ENCODE peak calls at places on chromosomes 2 and 18, in four cellular contexts. U is PC-9, N is tibial nerve, X is caudate nucleus. H is an unnamed sample.

GRCh38 chr2:170245312-170245711 is 67.4 kb downstream of the MYO3B start:
- DNase-seq in X (no peak), N (no peak), U (no peak), H (no peak)

GRCh38 chr2:64101141-64101591 is 43.1 kb downstream of the PELI1 start:
- DNase-seq in X (no peak), U (no peak), N (no peak), H (no peak)

GRCh38 chr18:37533647-37534565 is 31.7 kb downstream of the CELF4 start:
- DNase-seq in X (no peak), N (no peak), U (no peak), H (no peak)

GRCh38 chr18:30328839-30329238 is 713.7 kb downstream of the DSC3 start:
- DNase-seq in X (no peak), U (no peak), N (no peak), H (no peak)

GRCh38 chr18:34222025-34222395 is 2.7 kb downstream of the NOL4 start:
- DNase-seq in U (no peak), N (no peak), X (peak), H (peak)

GRCh38 chr2:86499326-86499725 is 58.2 kb downstream of the KDM3A start:
- DNase-seq in U (no peak), X (no peak), N (no peak), H (no peak)

GRCh38 chr2:12076810-12077209 is 330.4 kb downstream of the LPIN1 start:
- DNase-seq in X (no peak), U (no peak), N (no peak), H (no peak)

GRCh38 chr2:38301969-38302702 is 74.9 kb downstream of the ATL2 start:
- DNase-seq in N (no peak), U (no peak), X (no peak), H (no peak)

GRCh38 chr18:9604348-9604747 is 10.0 kb downstream of the PPP4R1 start:
- DNase-seq in U (no peak), N (no peak), X (no peak), H (no peak)

GRCh38 chr2:186780701-186781316 is 68.2 kb downstream of the ZSWIM2 start:
- DNase-seq in X (no peak), N (no peak), U (peak), H (no peak)

GRCh38 chr18:23573948-23574431 is 12.3 kb downstream of the NPC1 start:
- DNase-seq in U (peak), X (no peak), N (no peak), H (no peak)

DNA sequence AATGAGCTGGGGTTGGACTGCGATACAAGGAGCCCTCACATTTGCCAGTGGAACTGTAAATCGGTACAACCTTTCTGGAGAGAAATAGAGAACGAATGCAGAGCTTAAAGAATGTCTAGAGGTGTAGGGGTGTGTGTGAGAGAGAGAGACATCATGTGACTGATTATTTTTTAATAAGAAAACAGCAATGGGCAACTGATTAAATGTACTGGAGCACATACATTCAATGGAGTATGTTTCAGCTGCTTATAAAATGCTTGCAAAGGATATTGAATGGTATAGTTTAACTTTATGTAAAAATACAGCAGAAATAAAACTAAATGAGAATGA is 391 bp upstream of the TMEM17 start:
- DNase-seq in U (no peak), X (no peak), N (no peak), H (no peak)
- H3K27ac ChIP-seq in U (peak), X (peak), N (peak), H (peak)

GRCh38 chr2:189407161-189407943 is 33.9 kb upstream of the WDR75 start:
- DNase-seq in X (no peak), U (no peak), N (no peak), H (no peak)
- H3K27ac ChIP-seq in X (no peak), U (no peak), N (peak), H (no peak)

GRCh38 chr2:111999809-112000208 is 55.3 kb upstream of the TMEM87B start:
- DNase-seq in U (no peak), X (no peak), N (no peak), H (no peak)

GRCh38 chr2:112001136-112001764 is 53.8 kb upstream of the TMEM87B start:
- DNase-seq in N (no peak), X (no peak), U (no peak), H (no peak)

GRCh38 chr2:112001942-112002341 is 53.1 kb upstream of the TMEM87B start:
- DNase-seq in U (peak), N (no peak), X (no peak), H (no peak)

GRCh38 chr2:112003585-112003984 is 51.5 kb upstream of the TMEM87B start:
- DNase-seq in N (no peak), U (no peak), X (no peak), H (no peak)

DNA sequence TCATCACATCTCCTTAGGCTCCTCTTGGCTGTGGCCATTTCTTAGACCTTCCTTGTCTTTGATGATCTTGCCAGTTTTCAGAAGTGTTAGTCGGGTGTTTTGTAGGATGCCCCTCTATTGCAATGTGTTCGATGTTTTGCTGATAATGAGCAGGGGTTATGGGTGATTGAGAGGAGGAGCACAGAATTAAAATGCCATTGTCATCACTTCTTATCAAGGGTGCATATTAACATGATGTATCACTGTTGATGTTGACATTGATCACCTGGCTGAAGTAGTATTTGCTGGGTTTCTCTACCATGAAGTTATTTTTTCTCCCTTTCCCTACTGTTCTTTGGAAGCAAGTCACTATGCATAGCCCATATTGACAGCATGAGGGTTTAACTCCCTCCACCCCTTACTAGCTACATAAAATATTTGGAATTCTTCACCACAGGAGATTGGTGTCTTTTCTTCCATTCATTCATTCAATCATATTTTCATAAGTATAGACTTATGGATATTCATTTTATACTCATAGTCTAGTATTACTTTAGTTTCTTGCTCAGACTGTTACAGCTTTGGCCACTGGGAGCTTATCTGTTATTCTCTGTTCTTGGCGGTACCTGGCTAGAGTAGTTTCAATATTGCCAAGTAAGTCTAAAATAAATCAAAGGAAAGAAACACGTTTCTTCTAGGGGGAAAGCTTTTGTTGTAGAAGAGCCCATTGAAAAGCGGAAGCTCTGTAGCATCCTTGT is 54.5 kb upstream of the TMEM87B start:
- DNase-seq in X (no peak), N (no peak), U (no peak), H (no peak)
- H3K27ac ChIP-seq in X (no peak), N (no peak), U (no peak), H (no peak)

GRCh38 chr2:221642447-221642846 is 70.3 kb upstream of the EPHA4 start:
- DNase-seq in N (no peak), U (no peak), X (no peak), H (no peak)
- H3K27ac ChIP-seq in N (no peak), U (no peak), X (no peak), H (no peak)

GRCh38 chr2:100673115-100673514 is 110.3 kb downstream of the PDCL3 start:
- DNase-seq in N (no peak), X (no peak), U (no peak), H (no peak)
- H3K27ac ChIP-seq in N (no peak), X (no peak), U (no peak), H (no peak)

DNA sequence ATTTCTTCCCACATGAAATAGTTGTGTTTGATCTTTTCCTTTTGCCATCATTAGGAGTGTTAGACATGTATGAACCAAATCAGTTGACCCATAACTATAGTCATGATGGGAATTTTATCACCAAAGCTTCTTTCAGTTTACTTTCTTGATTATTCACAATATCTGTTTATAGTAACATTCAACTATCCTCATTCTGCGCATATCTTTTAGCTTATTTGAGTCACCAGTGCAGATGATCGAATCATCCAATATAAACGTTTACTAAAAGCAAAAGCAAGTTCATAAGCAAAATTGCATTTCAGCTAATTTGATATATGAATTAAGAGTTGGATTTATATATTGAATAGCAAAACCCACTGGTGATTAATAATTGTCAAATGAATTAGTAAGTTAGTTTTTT is 216.4 kb downstream of the XIRP2 start:
- DNase-seq in X (no peak), N (no peak), U (no peak), H (no peak)
- H3K27ac ChIP-seq in X (no peak), N (no peak), U (no peak), H (no peak)

H was measured in dorsolateral prefrontal cortex.